ENCODE peak calls at places on chromosomes 3 and 15, in five cellular contexts. M, L, I, D and B are unnamed samples.
A peak's percentile ranks its signal among the peaks of the same experiment; 100 is the strongest.

GRCh38 chr3:37319784-37320183 is 145.4 kb upstream of the LRRFIP2 start:
- DNase-seq in M (no peak), L (no peak), I (no peak), D (no peak), B (no peak)

GRCh38 chr3:125110016-125110875 is 54.4 kb upstream of the HEG1 start:
- DNase-seq in M (peak; percentile 78), L (no peak), I (peak; percentile 92), D (no peak), B (peak; percentile 56)

GRCh38 chr3:113268917-113269316 is 57.6 kb downstream of the BOC start:
- DNase-seq in M (no peak), L (no peak), I (no peak), D (no peak), B (no peak)

GRCh38 chr15:69579950-69580618 is 127.5 kb downstream of the RPLP1 start:
- DNase-seq in M (no peak), L (peak; percentile 18), I (no peak), D (peak; percentile 44), B (no peak)

GRCh38 chr15:69722924-69723323 is 270.3 kb downstream of the RPLP1 start:
- DNase-seq in M (no peak), L (no peak), I (no peak), D (no peak), B (no peak)

GRCh38 chr3:151403246-151403645 is 18.7 kb upstream of the P2RY12 start:
- DNase-seq in M (peak; percentile 67), L (no peak), I (peak; percentile 16), D (no peak), B (no peak)

GRCh38 chr3:111799951-111800350 is 59.1 kb upstream of the PHLDB2 start:
- DNase-seq in M (no peak), L (no peak), I (no peak), D (no peak), B (no peak)

GRCh38 chr15:43974852-43975251 is 148.1 kb downstream of the WDR76 start:
- DNase-seq in M (no peak), L (peak; percentile 57), I (no peak), D (no peak), B (peak; percentile 98)

GRCh38 chr3:48716508-48716981 is 476 bp downstream of the IP6K2 start:
- DNase-seq in M (no peak), L (no peak), I (no peak), D (peak; percentile 35), B (no peak)

GRCh38 chr3:47612178-47612577 is 33.5 kb upstream of the CSPG5 start:
- DNase-seq in M (peak; percentile 51), L (no peak), I (peak; percentile 15), D (no peak), B (no peak)

GRCh38 chr3:40877651-40878463 is 321.4 kb upstream of the CTNNB1 start:
- DNase-seq in M (no peak), L (peak; percentile 12), I (no peak), D (peak; percentile 12), B (no peak)

GRCh38 chr15:67002379-67002778 is 63.0 kb upstream of the SMAD3 start:
- DNase-seq in M (no peak), L (no peak), I (no peak), D (no peak), B (no peak)

GRCh38 chr3:184042617-184043016 is 10.2 kb upstream of the HTR3C start:
- DNase-seq in M (no peak), L (no peak), I (no peak), D (no peak), B (no peak)

GRCh38 chr3:48879307-48879993 is 19.2 kb downstream of the SLC25A20 start:
- DNase-seq in M (no peak), L (no peak), I (no peak), D (no peak), B (no peak)

GRCh38 chr15:52148409-52148808 is 35.8 kb upstream of the BCL2L10 start:
- DNase-seq in M (no peak), L (no peak), I (no peak), D (no peak), B (no peak)

GRCh38 chr3:15148614-15149013 is 49.7 kb upstream of the RBSN start:
- DNase-seq in M (no peak), L (peak; percentile 69), I (no peak), D (no peak), B (no peak)

GRCh38 chr3:38614091-38614490 is 35.4 kb downstream of the SCN5A start:
- DNase-seq in M (no peak), L (no peak), I (no peak), D (no peak), B (no peak)

GRCh38 chr3:17069754-17070153 is 185.0 kb downstream of the PLCL2 start:
- DNase-seq in M (no peak), L (no peak), I (no peak), D (no peak), B (no peak)

GRCh38 chr15:77819841-77820728 is 187.4 kb upstream of the LINGO1 start:
- DNase-seq in M (no peak), L (peak; percentile 14), I (no peak), D (peak; percentile 27), B (no peak)

GRCh38 chr3:18369561-18370185 is 55.5 kb downstream of the SATB1 start:
- DNase-seq in M (no peak), L (no peak), I (no peak), D (no peak), B (no peak)

GRCh38 chr3:56921573-56922571 is 120.1 kb upstream of the ARHGEF3 start:
- DNase-seq in M (peak; percentile 71), L (no peak), I (peak; percentile 11), D (no peak), B (no peak)

GRCh38 chr3:14645453-14645852 is 6.1 kb upstream of the CCDC174 start:
- DNase-seq in M (no peak), L (no peak), I (no peak), D (no peak), B (no peak)

GRCh38 chr3:10437995-10438901 is 67.1 kb downstream of the ATP2B2 start:
- DNase-seq in M (peak; percentile 46), L (no peak), I (peak; percentile 82), D (no peak), B (no peak)

GRCh38 chr3:60076307-60076706 is 1026.5 kb upstream of the CFAP20DC start:
- DNase-seq in M (no peak), L (no peak), I (no peak), D (no peak), B (no peak)

GRCh38 chr3:58665410-58665809 is 1.2 kb downstream of the FAM3D start:
- DNase-seq in M (no peak), L (no peak), I (no peak), D (no peak), B (peak; percentile 80)

GRCh38 chr3:50652709-50653108 is 22.0 kb upstream of the DOCK3 start:
- DNase-seq in M (no peak), L (peak; percentile 43), I (no peak), D (peak; percentile 34), B (no peak)

GRCh38 chr15:39286706-39287105 is 294.2 kb upstream of the THBS1 start:
- DNase-seq in M (no peak), L (no peak), I (no peak), D (no peak), B (no peak)

GRCh38 chr15:45326776-45327175 is 51.6 kb downstream of the GATM start:
- DNase-seq in M (no peak), L (no peak), I (no peak), D (no peak), B (no peak)

DNA sequence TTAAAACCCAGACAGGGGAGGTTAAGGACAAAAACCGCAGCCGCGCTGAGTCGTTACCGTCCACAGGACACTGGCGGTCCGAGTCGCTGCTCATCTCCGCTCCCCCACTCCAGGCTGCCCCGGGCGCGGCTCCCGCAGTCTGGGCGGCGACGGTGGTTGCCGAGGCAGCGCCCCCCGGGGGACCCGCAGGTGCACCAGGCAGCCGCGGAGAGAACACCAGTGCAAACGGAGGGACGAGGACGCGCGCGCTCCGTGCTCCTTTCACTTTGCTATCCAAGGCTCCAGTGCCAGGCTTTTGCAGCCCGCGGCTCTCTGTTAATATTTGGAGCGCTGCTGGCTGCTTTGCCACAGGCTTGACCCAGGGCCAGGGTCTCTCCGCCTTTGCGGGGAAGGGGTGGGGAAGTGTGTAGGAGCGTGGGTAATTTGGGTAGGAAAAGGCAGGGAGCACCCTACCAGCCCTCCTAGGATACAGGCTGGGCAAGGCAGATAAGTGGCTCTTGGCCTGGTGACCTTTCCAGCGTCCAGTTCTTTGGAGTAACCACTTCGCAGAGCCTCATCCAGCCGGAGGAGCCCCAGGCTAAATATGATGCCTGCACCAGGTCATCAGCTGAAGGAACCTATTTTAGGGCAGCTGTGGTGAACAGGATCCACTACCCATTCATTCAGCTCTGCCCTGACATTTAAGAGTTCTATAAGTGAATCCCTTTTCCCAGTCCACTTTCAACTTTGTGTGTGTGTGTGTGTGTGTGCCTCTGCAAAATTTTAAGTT is at the start of gene GADL1:
- DNase-seq in M (no peak), L (no peak), I (no peak), D (no peak), B (no peak)
- H3K4me3 ChIP-seq in M (peak within 1 kb of the TSS; percentile 58), L (peak within 1 kb of the TSS; percentile 57), I (peak within 1 kb of the TSS; percentile 61), D (peak within 1 kb of the TSS; percentile 9), B (peak within 1 kb of the TSS; percentile 61)

DNA sequence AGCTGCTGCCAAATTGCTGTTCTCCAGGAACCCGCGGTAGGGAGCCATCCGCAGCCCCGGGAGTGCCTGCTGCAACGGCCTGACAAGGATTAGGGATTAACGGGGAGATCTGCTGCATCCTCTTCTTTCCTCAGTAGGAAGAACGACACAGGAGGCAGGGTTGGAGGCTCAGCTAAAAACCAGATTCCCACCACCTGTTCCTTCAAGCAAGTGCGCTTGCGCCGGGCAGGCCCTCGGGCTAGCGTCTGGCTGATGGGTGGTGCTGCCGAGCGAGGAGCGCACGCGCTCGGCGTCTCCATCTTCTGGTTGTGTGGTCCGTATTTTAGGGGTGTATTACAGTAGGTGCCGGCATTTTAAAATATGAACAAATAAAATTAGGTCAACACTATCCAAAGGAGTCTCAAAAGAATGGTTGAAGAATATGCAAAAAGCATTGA is 25.4 kb upstream of the SLC25A26 start:
- DNase-seq in M (peak; percentile 8), L (no peak), I (peak; percentile 55), D (peak; percentile 15), B (peak; percentile 4)
- TF ChIP-seq CTCF in M (peak; percentile 50), L (no peak), I (peak; percentile 64), D (no peak), B (peak; percentile 38)

DNA sequence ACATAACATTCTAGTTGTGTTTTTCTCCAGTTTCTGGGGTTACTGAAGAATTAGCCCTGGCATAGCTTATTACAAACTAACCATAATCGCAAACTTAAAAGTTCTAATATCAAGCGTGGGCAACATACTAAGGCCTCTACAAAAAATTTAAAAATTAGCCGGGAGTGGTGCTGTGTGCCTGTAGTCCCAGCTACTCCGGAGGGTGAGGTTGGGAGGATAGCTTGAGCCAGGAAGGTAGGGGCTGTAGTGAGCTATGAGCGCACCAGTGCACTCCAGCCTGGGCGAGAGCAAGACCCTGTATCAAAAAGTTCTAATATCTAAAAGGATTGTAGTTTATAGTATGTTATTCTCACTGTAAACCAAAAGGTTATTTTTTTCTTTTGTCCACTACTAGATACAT is 1.1 kb downstream of the OIP5 start:
- DNase-seq in M (no peak), L (no peak), I (no peak), D (no peak), B (no peak)
- H3K4me3 ChIP-seq in M (no peak overlapping the region), L (peak overlapping the region; percentile 99), I (no peak overlapping the region), D (no peak overlapping the region), B (peak overlapping the region; percentile 65)

DNA sequence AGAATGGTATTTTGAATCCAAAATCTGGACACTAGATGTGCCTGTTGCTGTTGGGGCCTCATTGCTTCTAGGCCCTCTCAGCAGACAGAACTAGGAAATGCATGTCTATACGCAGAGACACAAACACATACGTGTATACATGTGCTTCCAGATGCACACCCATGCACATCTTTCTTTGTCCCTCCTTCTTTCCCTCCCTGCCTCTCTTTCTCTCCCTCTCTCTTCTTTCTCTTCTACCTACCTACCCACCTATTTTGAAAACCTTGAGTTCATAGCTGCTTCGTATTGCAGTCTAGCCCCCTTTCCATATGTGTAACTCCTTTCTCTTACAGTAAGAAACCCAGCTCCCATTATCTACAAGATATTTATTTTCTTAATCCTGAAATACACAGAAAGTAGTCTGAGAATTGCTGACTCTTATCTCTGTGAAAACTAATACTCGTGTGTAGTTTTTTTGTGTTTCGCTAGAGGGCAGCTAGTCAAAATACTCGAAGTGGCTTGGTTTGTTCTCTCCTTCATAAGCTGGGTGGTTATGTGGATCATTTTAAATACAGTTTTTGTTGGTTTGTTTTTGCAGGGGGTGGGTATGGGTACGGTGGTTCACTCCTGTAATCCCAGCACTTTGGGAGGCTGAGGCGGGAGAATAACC is 18.5 kb downstream of the RPL32 start:
- DNase-seq in M (no peak), L (peak; percentile 29), I (no peak), D (no peak), B (no peak)
- TF ChIP-seq CTCF in M (peak; percentile 10), L (peak; percentile 44), I (peak; percentile 37), D (peak; percentile 23), B (peak; percentile 55)